ENCODE peak calls at places on chromosome 18, in seven cellular contexts. E is GM12864; Q is SK-N-MC; Y is HEK293T; A is Ammon's horn; P is NK-92 treated with Interleukin-12 subunit alpha and Interleukin-12 subunit beta, amount 100 ng/mL, for 24 hours; R is stimulated activated CD4-positive, alpha-beta T cell treated with anti-CD3 and anti-CD28 coated beads, Interleukin-15, amount 100 ng/mL, for 24 hours. B is an unnamed sample.

GRCh38 chr18:8771930-8772329 is 66.6 kb downstream of the MTCL1 start:
- DNase-seq in R (no peak), Y (no peak), A (no peak), E (no peak), P (no peak), Q (no peak), B (no peak)

GRCh38 chr18:76379226-76380126 is 115.6 kb downstream of the ZNF516 start:
- DNase-seq in A (no peak), Y (no peak), E (no peak), P (no peak), R (no peak), Q (no peak), B (no peak)

GRCh38 chr18:3257627-3258120 is 4.3 kb upstream of the MYL12B start:
- DNase-seq in Y (no peak), E (no peak), Q (no peak), P (no peak), R (no peak), A (no peak), B (no peak)

GRCh38 chr18:7565677-7566076 is 1.4 kb upstream of the PTPRM start:
- DNase-seq in E (no peak), A (no peak), R (no peak), Y (no peak), Q (no peak), P (no peak), B (no peak)

GRCh38 chr18:56841836-56842235 is 190.7 kb downstream of the WDR7 start:
- DNase-seq in Q (no peak), E (no peak), Y (no peak), R (no peak), A (no peak), P (no peak), B (no peak)

GRCh38 chr18:76528477-76529432 is 33.7 kb upstream of the ZNF516 start:
- DNase-seq in Y (no peak), A (no peak), R (peak), E (no peak), P (no peak), Q (no peak), B (no peak)

GRCh38 chr18:13285874-13286273 is 67.3 kb downstream of the LDLRAD4 start:
- DNase-seq in E (no peak), A (no peak), P (no peak), Q (no peak), R (no peak), Y (no peak), B (no peak)

GRCh38 chr18:65343571-65343970 is 407.2 kb upstream of the CDH7 start:
- DNase-seq in Q (no peak), A (no peak), Y (no peak), P (no peak), R (no peak), E (no peak), B (no peak)

GRCh38 chr18:29083545-29083944 is 906.6 kb upstream of the CDH2 start:
- DNase-seq in A (peak), P (no peak), E (no peak), R (no peak), Y (no peak), Q (no peak), B (no peak)

GRCh38 chr18:65876310-65876709 is 125.5 kb downstream of the CDH7 start:
- DNase-seq in A (no peak), R (no peak), E (no peak), Y (no peak), P (no peak), Q (no peak), B (no peak)

GRCh38 chr18:5515007-5515744 is 28.6 kb downstream of the EPB41L3 start:
- DNase-seq in E (no peak), A (peak), Q (no peak), P (no peak), R (no peak), Y (no peak), B (no peak)

GRCh38 chr18:70331456-70332097 is 42.7 kb downstream of the SOCS6 start:
- DNase-seq in P (no peak), Q (no peak), E (no peak), Y (no peak), R (no peak), A (no peak), B (no peak)

GRCh38 chr18:42635378-42636048 is 480.0 kb downstream of the RIT2 start:
- DNase-seq in E (no peak), Q (no peak), A (no peak), P (no peak), R (no peak), Y (no peak), B (no peak)